ENCODE peak calls at places on chromosome 6, in seven cellular contexts. F is AG20443, B is HT1080, S is iPS-NIHi11, W is right cardiac atrium, H is RPMI7951, C is activated T-cell treated with anti-CD3 and anti-CD28 coated beads for 24 hours. G is an unnamed sample.

GRCh38 chr6:132333639-132334516 is 67.4 kb downstream of the MOXD1 start:
- DNase-seq in F (peak), B (peak), S (peak), W (no peak), H (peak), C (no peak), G (no peak)

GRCh38 chr6:157169186-157169585 is 154.1 kb downstream of the TMEM242 start:
- DNase-seq in F (no peak), B (no peak), S (no peak), W (no peak), H (no peak), C (no peak), G (no peak)

GRCh38 chr6:37788259-37788658 is 31.3 kb upstream of the ZFAND3 start:
- DNase-seq in F (no peak), B (peak), S (no peak), W (no peak), H (peak), C (no peak), G (no peak)

GRCh38 chr6:126539022-126539421 is 199.1 kb downstream of the CENPW start:
- DNase-seq in F (peak), B (peak), S (no peak), W (no peak), H (peak), C (no peak), G (no peak)

GRCh38 chr6:12136905-12137304 is 124.8 kb downstream of the HIVEP1 start:
- DNase-seq in F (no peak), B (peak), S (no peak), W (no peak), H (peak), C (no peak), G (no peak)

GRCh38 chr6:158501638-158502592 is 58.0 kb upstream of the TMEM181 start:
- DNase-seq in F (no peak), B (no peak), S (no peak), W (no peak), H (no peak), C (no peak), G (peak)

GRCh38 chr6:161079566-161080262 is 88.1 kb downstream of the MAP3K4 start:
- DNase-seq in F (peak), B (peak), S (no peak), W (no peak), H (peak), C (peak), G (no peak)

GRCh38 chr6:128046033-128046432 is 145.2 kb upstream of the THEMIS start:
- DNase-seq in F (no peak), B (no peak), S (no peak), W (no peak), H (no peak), C (no peak), G (no peak)

GRCh38 chr6:26170951-26171841 is 84.0 kb downstream of the HFE start:
- DNase-seq in F (no peak), B (no peak), S (no peak), W (no peak), H (no peak), C (no peak), G (no peak)

GRCh38 chr6:87049779-87050178 is 45.1 kb downstream of the CGA start:
- DNase-seq in F (no peak), B (no peak), S (no peak), W (no peak), H (no peak), C (no peak), G (no peak)

GRCh38 chr6:17869010-17869752 is 118.3 kb downstream of the KIF13A start:
- DNase-seq in F (peak), B (peak), S (no peak), W (no peak), H (peak), C (no peak), G (no peak)

GRCh38 chr6:152309648-152310047 is 327.5 kb downstream of the SYNE1 start:
- DNase-seq in F (no peak), B (peak), S (no peak), W (no peak), H (no peak), C (peak), G (peak)

GRCh38 chr6:609905-610304 is 47.0 kb downstream of the HUS1B start:
- DNase-seq in F (no peak), B (no peak), S (no peak), W (no peak), H (no peak), C (no peak), G (no peak)

GRCh38 chr6:11784341-11784740 is 5.7 kb upstream of the ADTRP start:
- DNase-seq in F (no peak), B (no peak), S (no peak), W (no peak), H (no peak), C (no peak), G (no peak)